ENCODE peak calls at places on chromosomes 2 and 18, in four cellular contexts. G is NB4, U is choroid plexus epithelial cell, Y is AG04450. Q is an unnamed sample.

GRCh38 chr2:217301142-217301541 is 441.3 kb upstream of the TNP1 start:
- DNase-seq in G (no peak), U (no peak), Y (no peak), Q (no peak)

GRCh38 chr2:67574230-67574629 is 177.1 kb downstream of the ETAA1 start:
- DNase-seq in G (no peak), U (peak; percentile 45), Y (no peak), Q (peak; percentile 72)

GRCh38 chr2:241556734-241557133 is 1.8 kb upstream of the BOK start:
- DNase-seq in G (no peak), U (no peak), Y (no peak), Q (no peak)

GRCh38 chr2:196088209-196088608 is 19.6 kb upstream of the DNAH7 start:
- DNase-seq in G (no peak), U (peak; percentile 90), Y (no peak), Q (peak; percentile 75)

GRCh38 chr2:141055526-141055925 is 1075.3 kb downstream of the LRP1B start:
- DNase-seq in G (no peak), U (peak; percentile 62), Y (peak; percentile 34), Q (peak; percentile 46)

GRCh38 chr18:11726556-11726955 is 37.5 kb downstream of the GNAL start:
- DNase-seq in G (no peak), U (no peak), Y (no peak), Q (no peak)

GRCh38 chr2:6960659-6961058 is 43.4 kb downstream of the RNF144A start:
- DNase-seq in G (no peak), U (peak; percentile 83), Y (no peak), Q (no peak)

GRCh38 chr2:236662231-236663160 is 92.9 kb downstream of the ACKR3 start:
- DNase-seq in G (no peak), U (no peak), Y (no peak), Q (peak; percentile 32)

GRCh38 chr2:191572319-191572718 is 105.6 kb upstream of the NABP1 start:
- DNase-seq in G (no peak), U (no peak), Y (no peak), Q (no peak)

GRCh38 chr2:100029460-100029859 is 112.9 kb downstream of the AFF3 start:
- DNase-seq in G (no peak), U (no peak), Y (no peak), Q (no peak)
- TF ChIP-seq CTCF in G (peak; percentile 16), U (peak; percentile 37), Y (no peak), Q (no peak)

DNA sequence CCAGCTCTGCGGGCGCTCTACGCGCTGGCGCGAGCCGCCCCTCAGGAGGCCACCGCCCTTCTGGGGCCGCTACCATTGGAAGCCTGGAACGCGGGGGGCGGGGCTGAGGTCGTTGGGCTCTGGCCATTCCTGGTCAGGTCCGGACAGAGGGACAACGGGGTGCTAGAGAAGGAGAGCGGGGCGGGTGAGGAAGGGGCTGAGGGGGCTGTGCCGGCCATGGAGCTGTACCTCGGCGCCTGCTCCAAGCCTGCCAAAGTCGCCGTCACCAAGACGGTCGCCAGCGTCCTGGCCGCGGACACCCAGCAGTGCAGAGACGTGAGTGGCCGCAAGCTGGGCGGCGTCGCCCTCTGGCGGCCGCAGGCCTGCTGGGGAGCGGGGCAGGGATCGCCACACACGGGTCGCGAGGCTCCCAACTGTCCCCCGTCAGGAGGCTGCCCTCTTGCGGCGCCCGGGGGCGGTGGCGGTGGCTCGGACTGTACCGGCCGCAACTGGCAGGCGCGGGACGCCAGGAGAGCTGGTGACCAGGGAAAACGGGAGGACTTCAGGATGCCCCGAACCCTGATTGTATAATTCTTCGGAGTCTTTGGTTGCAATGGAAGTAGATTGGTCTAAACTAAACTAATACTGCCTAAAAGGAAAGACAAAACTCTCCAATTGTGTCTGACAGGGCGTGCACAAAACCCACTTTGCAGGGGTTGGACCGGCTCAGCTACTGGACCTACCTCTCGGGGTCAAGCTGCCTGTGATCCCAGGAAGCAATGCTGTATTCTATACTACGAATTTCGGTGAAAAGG is at the start of gene FSIP2:
- DNase-seq in G (peak; percentile 63), U (peak; percentile 45), Y (no peak), Q (peak; percentile 4)
- H3K4me3 ChIP-seq in G (no peak within 1 kb of the TSS), U (peak within 1 kb of the TSS; percentile 56), Y (peak within 1 kb of the TSS; percentile 52), Q (peak within 1 kb of the TSS; percentile 48)

GRCh38 chr2:47072018-47072691 is 83.0 kb downstream of the STPG4 start:
- DNase-seq in G (no peak), U (no peak), Y (no peak), Q (peak; percentile 82)
- TF ChIP-seq CTCF in G (no peak), U (no peak), Y (peak; percentile 25), Q (no peak)

GRCh38 chr2:13113016-13113415 is 396.3 kb downstream of the TRIB2 start:
- DNase-seq in G (no peak), U (no peak), Y (no peak), Q (no peak)
- H3K4me3 ChIP-seq in G (no peak overlapping the region), U (no peak overlapping the region), Y (no peak overlapping the region), Q (no peak overlapping the region)

GRCh38 chr18:75548353-75548752 is 120.8 kb upstream of the SMIM21 start:
- DNase-seq in G (peak; percentile 31), U (no peak), Y (no peak), Q (no peak)
- TF ChIP-seq CTCF in G (no peak), U (no peak), Y (no peak), Q (no peak)

GRCh38 chr2:85341269-85342029 is 12.9 kb downstream of the RETSAT start:
- DNase-seq in G (no peak), U (no peak), Y (no peak), Q (no peak)
- H3K4me3 ChIP-seq in G (no peak overlapping the region), U (no peak overlapping the region), Y (no peak overlapping the region), Q (no peak overlapping the region)